ENCODE peak calls at places on chromosomes 12 and 14, in eight cellular contexts. Q is sigmoid colon, T is NCI-H1436, J is GM04504, W is fibroblast of gingiva, F is AG09309, S is pancreas, H is non-pigmented ciliary epithelial cell. G is an unnamed sample.
A peak's percentile ranks its signal among the peaks of the same experiment; 100 is the strongest.

GRCh38 chr12:125954362-125954761 is 889.1 kb downstream of the AACS start:
- DNase-seq in Q (no peak), T (no peak), J (no peak), W (no peak), F (no peak), S (no peak), H (no peak), G (no peak)

GRCh38 chr12:49046129-49046895 is 14.3 kb downstream of the KMT2D start:
- DNase-seq in Q (peak; percentile 56), T (no peak), J (no peak), W (no peak), F (no peak), S (no peak), H (no peak), G (no peak)

GRCh38 chr12:63919758-63920157 is 75.3 kb downstream of the SRGAP1 start:
- DNase-seq in Q (no peak), T (no peak), J (no peak), W (peak; percentile 4), F (no peak), S (no peak), H (no peak), G (no peak)

GRCh38 chr12:120361506-120362208 is 7.3 kb downstream of the MSI1 start:
- DNase-seq in Q (peak; percentile 82), T (peak; percentile 96), J (peak; percentile 24), W (peak; percentile 57), F (no peak), S (peak; percentile 65), H (no peak), G (no peak)

GRCh38 chr12:6553051-6553868 is 2.6 kb downstream of the IFFO1 start:
- DNase-seq in Q (peak; percentile 91), T (no peak), J (peak; percentile 92), W (peak; percentile 99), F (peak; percentile 76), S (no peak), H (no peak), G (no peak)

GRCh38 chr14:58151264-58151700 is 731 bp downstream of the ARMH4 start:
- DNase-seq in Q (no peak), T (no peak), J (no peak), W (no peak), F (no peak), S (no peak), H (no peak), G (no peak)

GRCh38 chr12:130838951-130839769 is at the start of gene STX2:
- DNase-seq in Q (peak; percentile 93), T (peak; percentile 58), J (peak; percentile 58), W (peak; percentile 75), F (no peak), S (peak; percentile 93), H (no peak), G (peak; percentile 82)

GRCh38 chr14:34715108-34715863 is 893 bp upstream of the CFL2 start:
- DNase-seq in Q (no peak), T (no peak), J (no peak), W (no peak), F (no peak), S (no peak), H (no peak), G (no peak)

GRCh38 chr12:65192963-65193516 is 23.7 kb downstream of the LEMD3 start:
- DNase-seq in Q (no peak), T (no peak), J (no peak), W (no peak), F (no peak), S (no peak), H (no peak), G (no peak)

GRCh38 chr14:101072945-101073597 is 169.5 kb upstream of the RTL1 start:
- DNase-seq in Q (peak; percentile 72), T (peak; percentile 88), J (peak; percentile 77), W (peak; percentile 75), F (peak; percentile 87), S (no peak), H (peak; percentile 93), G (peak; percentile 97)

GRCh38 chr12:131454418-131455217 is 256.3 kb upstream of the SFSWAP start:
- DNase-seq in Q (no peak), T (peak; percentile 12), J (no peak), W (no peak), F (no peak), S (no peak), H (no peak), G (peak; percentile 87)

GRCh38 chr12:9642606-9643270 is 26.8 kb upstream of the CLEC2D start:
- DNase-seq in Q (no peak), T (no peak), J (no peak), W (no peak), F (no peak), S (no peak), H (no peak), G (no peak)

GRCh38 chr14:100288382-100289185 is 17.7 kb downstream of the SLC25A29 start:
- DNase-seq in Q (no peak), T (no peak), J (no peak), W (peak; percentile 26), F (no peak), S (no peak), H (no peak), G (no peak)

GRCh38 chr12:10562306-10562933 is 51.0 kb downstream of the MAGOHB start:
- DNase-seq in Q (no peak), T (peak; percentile 4), J (peak; percentile 24), W (peak; percentile 45), F (peak; percentile 23), S (no peak), H (no peak), G (peak; percentile 13)

GRCh38 chr14:48331421-48331820 is 656.0 kb upstream of the MDGA2 start:
- DNase-seq in Q (no peak), T (no peak), J (no peak), W (no peak), F (no peak), S (no peak), H (no peak), G (no peak)

GRCh38 chr12:115932073-115932472 is 345.4 kb downstream of the MED13L start:
- DNase-seq in Q (no peak), T (no peak), J (no peak), W (no peak), F (no peak), S (no peak), H (no peak), G (no peak)

GRCh38 chr14:69580009-69580577 is 5.4 kb upstream of the CCDC177 start:
- DNase-seq in Q (no peak), T (peak; percentile 29), J (peak; percentile 51), W (peak; percentile 68), F (peak; percentile 94), S (no peak), H (peak; percentile 79), G (peak; percentile 71)

GRCh38 chr12:20460956-20461355 is 92.6 kb downstream of the PDE3A start:
- DNase-seq in Q (no peak), T (no peak), J (no peak), W (no peak), F (no peak), S (no peak), H (no peak), G (no peak)

GRCh38 chr12:13602217-13602616 is 379.2 kb downstream of the GRIN2B start:
- DNase-seq in Q (no peak), T (no peak), J (no peak), W (no peak), F (no peak), S (no peak), H (no peak), G (no peak)

GRCh38 chr12:69500631-69501030 is 30.4 kb downstream of the FRS2 start:
- DNase-seq in Q (no peak), T (no peak), J (no peak), W (no peak), F (no peak), S (no peak), H (no peak), G (no peak)

G was measured in A549.